ENCODE peak calls at places on chromosome 1, in six cellular contexts. T is foreskin keratinocyte, F is heart left ventricle, C is A549, S is lower lobe of right lung, O is tibial nerve. R is an unnamed sample.

GRCh38 chr1:111618081-111618480 is 1.5 kb upstream of the RAP1A start:
- DNase-seq in T (no peak), F (no peak), C (no peak), S (no peak), O (no peak), R (no peak)

GRCh38 chr1:6743189-6744101 is 41.8 kb upstream of the CAMTA1 start:
- DNase-seq in T (peak; percentile 88), F (peak; percentile 57), C (peak; percentile 34), S (peak; percentile 56), O (peak; percentile 58), R (peak; percentile 65)

GRCh38 chr1:93448983-93449805 is 1.3 kb downstream of the FNBP1L start:
- DNase-seq in T (peak; percentile 47), F (peak; percentile 20), C (peak; percentile 27), S (no peak), O (no peak), R (no peak)

GRCh38 chr1:224864006-224864405 is 65.5 kb upstream of the DNAH14 start:
- DNase-seq in T (no peak), F (no peak), C (no peak), S (no peak), O (no peak), R (no peak)

GRCh38 chr1:183223467-183223866 is 37.4 kb downstream of the LAMC2 start:
- DNase-seq in T (no peak), F (no peak), C (no peak), S (no peak), O (no peak), R (no peak)

GRCh38 chr1:12067900-12068821 is 5.1 kb downstream of the TNFRSF8 start:
- DNase-seq in T (peak; percentile 22), F (no peak), C (no peak), S (peak; percentile 31), O (no peak), R (no peak)

GRCh38 chr1:31033573-31033972 is 31.9 kb downstream of the PUM1 start:
- DNase-seq in T (peak; percentile 41), F (no peak), C (no peak), S (no peak), O (no peak), R (no peak)

GRCh38 chr1:151499355-151499754 is 11.8 kb upstream of the CGN start:
- DNase-seq in T (no peak), F (no peak), C (no peak), S (no peak), O (no peak), R (no peak)

GRCh38 chr1:92784051-92784638 is 763 bp downstream of the EVI5 start:
- DNase-seq in T (peak; percentile 79), F (peak; percentile 49), C (peak; percentile 20), S (peak; percentile 55), O (peak; percentile 29), R (peak; percentile 53)

GRCh38 chr1:247111259-247111635 is 7.1 kb upstream of the ZNF669 start:
- DNase-seq in T (no peak), F (no peak), C (no peak), S (no peak), O (no peak), R (no peak)

GRCh38 chr1:233621923-233622322 is 8.0 kb downstream of the KCNK1 start:
- DNase-seq in T (no peak), F (no peak), C (no peak), S (no peak), O (no peak), R (no peak)

GRCh38 chr1:64049900-64050540 is 153.4 kb upstream of the UBE2U start:
- DNase-seq in T (no peak), F (no peak), C (no peak), S (no peak), O (no peak), R (no peak)

GRCh38 chr1:212614398-212615091 is 6.0 kb downstream of the ATF3 start:
- DNase-seq in T (peak; percentile 11), F (no peak), C (no peak), S (no peak), O (no peak), R (no peak)

GRCh38 chr1:44310006-44310405 is 45.1 kb downstream of the ERI3 start:
- DNase-seq in T (no peak), F (no peak), C (no peak), S (no peak), O (no peak), R (no peak)

GRCh38 chr1:43693371-43693770 is 14.0 kb upstream of the ST3GAL3 start:
- DNase-seq in T (no peak), F (no peak), C (no peak), S (no peak), O (no peak), R (no peak)

GRCh38 chr1:159877695-159878444 is 15.4 kb upstream of the VSIG8 start:
- DNase-seq in T (no peak), F (no peak), C (no peak), S (no peak), O (no peak), R (no peak)

GRCh38 chr1:28926629-28927441 is 12.5 kb downstream of the EPB41 start:
- DNase-seq in T (no peak), F (no peak), C (no peak), S (no peak), O (no peak), R (no peak)

DNA sequence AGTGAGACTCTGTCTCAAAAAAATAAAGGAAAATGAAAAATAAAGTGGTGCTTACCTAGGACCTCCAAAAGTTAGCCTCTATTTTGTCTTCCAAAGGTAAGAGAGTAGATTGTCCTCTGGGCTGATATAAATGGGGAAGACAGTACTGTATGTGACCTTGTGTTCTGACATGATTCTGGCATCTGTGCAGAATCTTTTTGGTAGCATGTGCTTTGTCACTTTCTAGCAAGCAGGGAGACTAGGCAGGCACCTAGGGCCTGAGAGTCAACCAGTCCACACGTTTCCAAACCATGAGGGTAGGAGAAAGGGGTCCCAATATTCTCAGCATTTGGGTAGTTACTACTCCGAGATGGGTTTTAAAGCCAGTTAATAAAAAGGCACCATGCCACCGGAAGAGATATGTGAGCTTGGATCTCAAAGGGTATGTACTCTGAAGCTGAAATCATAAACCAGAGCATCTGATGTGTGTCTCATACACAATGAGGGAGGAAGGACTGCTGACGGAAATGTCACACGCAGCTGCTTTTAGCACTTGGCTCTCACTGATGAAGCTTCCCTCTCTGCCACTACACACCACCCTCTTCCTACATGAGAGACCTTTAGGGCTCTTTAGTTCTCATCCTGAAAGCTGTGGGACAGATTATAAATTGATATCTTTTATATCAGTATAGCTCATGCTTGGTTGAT is 27.0 kb upstream of the SLC16A1 start:
- DNase-seq in T (no peak), F (peak; percentile 44), C (no peak), S (no peak), O (no peak), R (no peak)
- TF ChIP-seq CTCF in T (no peak), F (no peak), C (no peak), S (no peak), O (no peak), R (no peak)

DNA sequence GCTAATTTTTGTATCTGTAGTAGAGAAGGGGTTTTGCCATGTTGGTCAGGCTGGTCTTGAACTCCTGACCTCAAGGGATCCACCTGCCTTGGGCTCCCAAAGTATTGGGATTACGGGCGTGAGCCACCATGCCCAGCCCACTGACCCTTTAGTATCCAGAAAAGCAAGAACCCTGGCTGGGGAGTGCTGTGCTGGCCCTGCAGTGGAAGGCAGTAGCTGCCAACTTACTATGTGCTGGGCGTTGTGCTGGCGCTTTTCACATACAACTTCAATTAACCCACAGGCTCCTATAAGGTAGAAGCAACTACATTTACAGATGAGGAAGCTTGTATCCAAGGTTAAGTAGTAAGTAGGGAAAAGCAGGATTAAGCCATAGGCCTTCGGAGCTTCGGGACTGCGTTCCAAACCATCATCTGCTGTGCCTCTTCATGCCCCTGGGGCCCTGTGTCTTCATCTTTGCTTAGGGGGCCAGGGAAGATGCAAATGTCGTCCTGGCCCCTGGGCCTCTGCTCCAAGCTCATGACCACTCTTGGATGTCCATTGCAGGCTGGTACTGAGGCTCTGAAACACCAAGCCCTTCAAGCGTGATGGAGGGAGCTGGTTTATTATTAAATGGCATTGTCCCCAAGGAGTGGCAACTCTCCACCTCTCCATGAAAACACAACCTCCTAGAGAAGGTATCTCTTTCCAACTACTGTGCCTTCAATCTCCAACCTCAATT is 8.7 kb upstream of the CPLANE2 start:
- DNase-seq in T (no peak), F (no peak), C (no peak), S (no peak), O (no peak), R (no peak)
- H3K4me1 ChIP-seq in T (peaks cover 9% of the 10 kb centered on the region), F (peaks cover 55% of the 10 kb centered on the region), C (peaks cover 28% of the 10 kb centered on the region), S (peaks cover 41% of the 10 kb centered on the region), O (peaks cover 28% of the 10 kb centered on the region), R (peaks cover 34% of the 10 kb centered on the region)

GRCh38 chr1:86339014-86339413 is 57.1 kb downstream of the ODF2L start:
- DNase-seq in T (no peak), F (no peak), C (no peak), S (no peak), O (no peak), R (no peak)

GRCh38 chr1:86335906-86336305 is 60.2 kb downstream of the ODF2L start:
- DNase-seq in T (no peak), F (no peak), C (no peak), S (no peak), O (no peak), R (no peak)

GRCh38 chr1:86345053-86345452 is 51.1 kb downstream of the ODF2L start:
- DNase-seq in T (no peak), F (no peak), C (no peak), S (no peak), O (no peak), R (no peak)

GRCh38 chr1:86339421-86339820 is 56.7 kb downstream of the ODF2L start:
- DNase-seq in T (no peak), F (no peak), C (no peak), S (no peak), O (no peak), R (no peak)

GRCh38 chr1:86339906-86340305 is 56.2 kb downstream of the ODF2L start:
- DNase-seq in T (no peak), F (no peak), C (no peak), S (no peak), O (no peak), R (no peak)
- H3K27ac ChIP-seq in T (no peak overlapping the region), F (no peak overlapping the region), C (no peak overlapping the region), S (no peak overlapping the region), O (no peak overlapping the region), R (no peak overlapping the region)

DNA sequence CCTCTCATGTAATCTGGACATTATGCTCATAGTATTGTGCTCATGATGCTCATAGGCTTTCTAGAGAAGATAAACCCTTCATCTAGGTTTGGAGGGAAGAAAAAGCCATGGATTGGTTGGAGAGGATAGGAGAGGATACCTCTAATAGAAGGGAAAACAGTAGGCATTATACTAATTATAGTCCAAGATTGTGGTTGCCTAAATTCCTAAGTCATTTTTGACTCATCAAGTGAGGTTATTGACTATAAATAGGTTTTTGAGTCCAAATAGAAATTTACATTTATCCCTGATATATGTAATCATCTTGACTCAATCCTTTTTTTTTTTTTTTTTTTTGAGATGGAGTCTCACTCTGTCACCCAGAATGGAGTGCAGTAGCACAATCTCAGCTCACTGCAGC is 5.0 kb downstream of the SYT11 start:
- DNase-seq in T (peak; percentile 50), F (no peak), C (no peak), S (no peak), O (no peak), R (no peak)
- TF ChIP-seq CTCF in T (no peak), F (no peak), C (no peak), S (no peak), O (no peak), R (no peak)

R was measured in psoas muscle.